ENCODE peak calls at places on chromosomes 1 and 21, in six cellular contexts. One of them, this sample, is unnamed.

GRCh38 chr21:36718951-36719501 is 20.1 kb downstream of the SIM2 start:
- DNase-seq in body of pancreas: no peak
- DNase-seq in astrocyte of the cerebellum: no peak
- DNase-seq in lower leg skin: no peak
- DNase-seq in neural progenitor cell: no peak
- DNase-seq in spleen: peak; percentile 70
- DNase-seq in this sample: peak; percentile 91

GRCh38 chr1:65791860-65792670 is 630 bp upstream of the PDE4B start:
- DNase-seq in body of pancreas: no peak
- DNase-seq in astrocyte of the cerebellum: no peak
- DNase-seq in lower leg skin: no peak
- DNase-seq in neural progenitor cell: peak; percentile 62
- DNase-seq in spleen: peak; percentile 61
- DNase-seq in this sample: peak; percentile 50

GRCh38 chr1:209609403-209610377 is 26.2 kb downstream of the CAMK1G start:
- DNase-seq in body of pancreas: no peak
- DNase-seq in astrocyte of the cerebellum: no peak
- DNase-seq in lower leg skin: no peak
- DNase-seq in neural progenitor cell: no peak
- DNase-seq in spleen: no peak
- DNase-seq in this sample: no peak

GRCh38 chr1:71828431-71829012 is 453.8 kb downstream of the NEGR1 start:
- DNase-seq in body of pancreas: no peak
- DNase-seq in astrocyte of the cerebellum: no peak
- DNase-seq in lower leg skin: no peak
- DNase-seq in neural progenitor cell: peak; percentile 15
- DNase-seq in spleen: no peak
- DNase-seq in this sample: no peak

GRCh38 chr1:173454966-173455524 is 22.1 kb upstream of the PRDX6 start:
- DNase-seq in body of pancreas: no peak
- DNase-seq in astrocyte of the cerebellum: no peak
- DNase-seq in lower leg skin: no peak
- DNase-seq in neural progenitor cell: no peak
- DNase-seq in spleen: no peak
- DNase-seq in this sample: no peak

GRCh38 chr1:60169206-60169605 is 95.6 kb upstream of the C1orf87 start:
- DNase-seq in body of pancreas: no peak
- DNase-seq in astrocyte of the cerebellum: peak; percentile 27
- DNase-seq in lower leg skin: no peak
- DNase-seq in neural progenitor cell: no peak
- DNase-seq in spleen: no peak
- DNase-seq in this sample: no peak

GRCh38 chr1:31013187-31013864 is 52.2 kb downstream of the PUM1 start:
- DNase-seq in body of pancreas: no peak
- DNase-seq in astrocyte of the cerebellum: no peak
- DNase-seq in lower leg skin: no peak
- DNase-seq in neural progenitor cell: no peak
- DNase-seq in spleen: no peak
- DNase-seq in this sample: no peak

GRCh38 chr1:20366076-20366765 is 75.5 kb downstream of the VWA5B1 start:
- DNase-seq in body of pancreas: no peak
- DNase-seq in astrocyte of the cerebellum: no peak
- DNase-seq in lower leg skin: no peak
- DNase-seq in neural progenitor cell: peak; percentile 62
- DNase-seq in spleen: peak; percentile 57
- DNase-seq in this sample: peak; percentile 73

GRCh38 chr1:192527950-192528349 is 47.6 kb upstream of the RGS1 start:
- DNase-seq in body of pancreas: no peak
- DNase-seq in astrocyte of the cerebellum: no peak
- DNase-seq in lower leg skin: no peak
- DNase-seq in neural progenitor cell: no peak
- DNase-seq in spleen: no peak
- DNase-seq in this sample: no peak

GRCh38 chr21:35508389-35508888 is 459.3 kb upstream of the RUNX1 start:
- DNase-seq in body of pancreas: peak; percentile 80
- DNase-seq in astrocyte of the cerebellum: no peak
- DNase-seq in lower leg skin: peak; percentile 69
- DNase-seq in neural progenitor cell: peak; percentile 69
- DNase-seq in spleen: peak; percentile 76
- DNase-seq in this sample: peak; percentile 79

GRCh38 chr21:25835397-25835796 is 100.6 kb downstream of the GABPA start:
- DNase-seq in body of pancreas: no peak
- DNase-seq in astrocyte of the cerebellum: no peak
- DNase-seq in lower leg skin: no peak
- DNase-seq in neural progenitor cell: peak; percentile 2
- DNase-seq in spleen: no peak
- DNase-seq in this sample: no peak

GRCh38 chr1:58922302-58923089 is 138.6 kb upstream of the JUN start:
- DNase-seq in body of pancreas: peak; percentile 81
- DNase-seq in astrocyte of the cerebellum: no peak
- DNase-seq in lower leg skin: peak; percentile 73
- DNase-seq in neural progenitor cell: no peak
- DNase-seq in spleen: no peak
- DNase-seq in this sample: peak; percentile 94

GRCh38 chr1:9066945-9067807 is 2.3 kb downstream of the SLC2A5 start:
- DNase-seq in body of pancreas: peak; percentile 54
- DNase-seq in astrocyte of the cerebellum: peak; percentile 32
- DNase-seq in lower leg skin: no peak
- DNase-seq in neural progenitor cell: no peak
- DNase-seq in spleen: peak; percentile 73
- DNase-seq in this sample: no peak

GRCh38 chr1:117606608-117607261 is 887 bp downstream of the TENT5C start:
- DNase-seq in body of pancreas: peak; percentile 57
- DNase-seq in astrocyte of the cerebellum: no peak
- DNase-seq in lower leg skin: no peak
- DNase-seq in neural progenitor cell: peak; percentile 46
- DNase-seq in spleen: peak; percentile 92
- DNase-seq in this sample: peak; percentile 87

GRCh38 chr1:87894041-87894440 is 565.4 kb downstream of the LMO4 start:
- DNase-seq in body of pancreas: no peak
- DNase-seq in astrocyte of the cerebellum: no peak
- DNase-seq in lower leg skin: no peak
- DNase-seq in neural progenitor cell: no peak
- DNase-seq in spleen: no peak
- DNase-seq in this sample: no peak

GRCh38 chr1:154320882-154321608 is at the start of gene AQP10:
- DNase-seq in body of pancreas: peak; percentile 40
- DNase-seq in astrocyte of the cerebellum: no peak
- DNase-seq in lower leg skin: no peak
- DNase-seq in neural progenitor cell: no peak
- DNase-seq in spleen: no peak
- DNase-seq in this sample: no peak

GRCh38 chr1:56216173-56216572 is 363.2 kb downstream of the PLPP3 start:
- DNase-seq in body of pancreas: no peak
- DNase-seq in astrocyte of the cerebellum: no peak
- DNase-seq in lower leg skin: peak; percentile 29
- DNase-seq in neural progenitor cell: no peak
- DNase-seq in spleen: no peak
- DNase-seq in this sample: no peak

GRCh38 chr1:46405724-46406123 is 11.6 kb downstream of the FAAH start:
- DNase-seq in body of pancreas: no peak
- DNase-seq in astrocyte of the cerebellum: no peak
- DNase-seq in lower leg skin: no peak
- DNase-seq in neural progenitor cell: no peak
- DNase-seq in spleen: no peak
- DNase-seq in this sample: no peak

GRCh38 chr1:46409063-46409372 is 14.9 kb downstream of the FAAH start:
- DNase-seq in body of pancreas: no peak
- DNase-seq in astrocyte of the cerebellum: no peak
- DNase-seq in lower leg skin: no peak
- DNase-seq in neural progenitor cell: no peak
- DNase-seq in spleen: peak; percentile 41
- DNase-seq in this sample: no peak

GRCh38 chr1:46406881-46407608 is 12.9 kb downstream of the FAAH start:
- DNase-seq in body of pancreas: no peak
- DNase-seq in astrocyte of the cerebellum: no peak
- DNase-seq in lower leg skin: no peak
- DNase-seq in neural progenitor cell: peak; percentile 49
- DNase-seq in spleen: peak; percentile 45
- DNase-seq in this sample: no peak

GRCh38 chr1:46408356-46409062 is 14.4 kb downstream of the FAAH start:
- DNase-seq in body of pancreas: no peak
- DNase-seq in astrocyte of the cerebellum: no peak
- DNase-seq in lower leg skin: no peak
- DNase-seq in neural progenitor cell: no peak
- DNase-seq in spleen: peak; percentile 40
- DNase-seq in this sample: no peak

DNA sequence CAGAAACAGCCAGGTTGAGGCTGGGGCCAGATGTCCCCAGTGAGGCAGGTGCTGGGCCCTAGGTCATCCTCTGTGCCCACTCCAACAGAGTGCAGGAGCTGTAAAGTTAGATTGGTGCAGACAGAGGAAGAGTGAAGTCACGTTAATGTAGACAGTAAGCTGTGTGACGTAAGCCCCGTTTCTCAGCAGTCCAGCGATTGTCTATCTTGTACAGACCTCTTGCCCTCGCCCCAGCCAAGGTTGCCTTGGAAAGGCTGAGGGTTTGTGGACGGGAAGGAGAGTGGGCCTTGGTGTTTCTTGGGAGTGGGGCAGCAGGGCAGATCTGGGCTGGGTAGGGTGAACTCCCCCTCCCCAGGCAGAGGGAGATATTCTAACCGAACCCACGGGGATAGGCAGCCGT is 13.5 kb downstream of the FAAH start:
- DNase-seq in body of pancreas: no peak
- DNase-seq in astrocyte of the cerebellum: no peak
- DNase-seq in lower leg skin: no peak
- DNase-seq in neural progenitor cell: no peak
- DNase-seq in spleen: peak; percentile 50
- DNase-seq in this sample: no peak
- H3K4me3 ChIP-seq in body of pancreas: no peak overlapping the region
- H3K4me3 ChIP-seq in astrocyte of the cerebellum: no peak overlapping the region
- H3K4me3 ChIP-seq in lower leg skin: no peak overlapping the region
- H3K4me3 ChIP-seq in neural progenitor cell: no peak overlapping the region
- H3K4me3 ChIP-seq in spleen: no peak overlapping the region
- H3K4me3 ChIP-seq in this sample: no peak overlapping the region

DNA sequence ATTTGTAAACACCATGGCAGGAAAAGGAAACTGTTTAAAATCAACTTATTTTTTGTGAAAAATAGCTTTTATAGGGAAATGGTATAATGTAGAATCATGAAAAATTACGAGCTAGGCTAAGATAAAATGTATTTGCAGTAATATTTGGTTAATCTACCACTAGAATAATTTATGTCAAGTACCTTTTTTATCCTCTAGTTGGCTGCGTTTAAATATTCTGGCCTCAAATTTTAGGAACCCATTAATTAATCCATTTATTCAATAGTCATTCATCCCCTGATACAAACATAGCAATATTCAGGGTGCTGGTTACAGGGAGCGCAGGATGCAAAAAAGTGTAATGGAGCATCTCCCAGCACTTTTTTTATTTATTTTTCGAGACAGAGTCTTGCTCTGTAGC is 8.6 kb upstream of the IER5 start:
- DNase-seq in body of pancreas: no peak
- DNase-seq in astrocyte of the cerebellum: no peak
- DNase-seq in lower leg skin: no peak
- DNase-seq in neural progenitor cell: no peak
- DNase-seq in spleen: no peak
- DNase-seq in this sample: no peak
- TF ChIP-seq CTCF in body of pancreas: no peak
- TF ChIP-seq CTCF in astrocyte of the cerebellum: no peak
- TF ChIP-seq CTCF in lower leg skin: no peak
- TF ChIP-seq CTCF in neural progenitor cell: no peak
- TF ChIP-seq CTCF in spleen: no peak
- TF ChIP-seq CTCF in this sample: no peak

GRCh38 chr1:21510113-21510493 is 880 bp downstream of the ALPL start:
- DNase-seq in body of pancreas: no peak
- DNase-seq in astrocyte of the cerebellum: no peak
- DNase-seq in lower leg skin: no peak
- DNase-seq in neural progenitor cell: peak; percentile 93
- DNase-seq in spleen: no peak
- DNase-seq in this sample: no peak

GRCh38 chr1:21507511-21508270 is 1.5 kb upstream of the ALPL start:
- DNase-seq in body of pancreas: no peak
- DNase-seq in astrocyte of the cerebellum: no peak
- DNase-seq in lower leg skin: no peak
- DNase-seq in neural progenitor cell: no peak
- DNase-seq in spleen: no peak
- DNase-seq in this sample: no peak

GRCh38 chr1:21506804-21507203 is 2.4 kb upstream of the ALPL start:
- DNase-seq in body of pancreas: no peak
- DNase-seq in astrocyte of the cerebellum: no peak
- DNase-seq in lower leg skin: no peak
- DNase-seq in neural progenitor cell: no peak
- DNase-seq in spleen: no peak
- DNase-seq in this sample: no peak

GRCh38 chr1:21509351-21510112 is at the start of gene ALPL:
- DNase-seq in body of pancreas: no peak
- DNase-seq in astrocyte of the cerebellum: no peak
- DNase-seq in lower leg skin: no peak
- DNase-seq in neural progenitor cell: peak; percentile 76
- DNase-seq in spleen: peak; percentile 86
- DNase-seq in this sample: no peak

DNA sequence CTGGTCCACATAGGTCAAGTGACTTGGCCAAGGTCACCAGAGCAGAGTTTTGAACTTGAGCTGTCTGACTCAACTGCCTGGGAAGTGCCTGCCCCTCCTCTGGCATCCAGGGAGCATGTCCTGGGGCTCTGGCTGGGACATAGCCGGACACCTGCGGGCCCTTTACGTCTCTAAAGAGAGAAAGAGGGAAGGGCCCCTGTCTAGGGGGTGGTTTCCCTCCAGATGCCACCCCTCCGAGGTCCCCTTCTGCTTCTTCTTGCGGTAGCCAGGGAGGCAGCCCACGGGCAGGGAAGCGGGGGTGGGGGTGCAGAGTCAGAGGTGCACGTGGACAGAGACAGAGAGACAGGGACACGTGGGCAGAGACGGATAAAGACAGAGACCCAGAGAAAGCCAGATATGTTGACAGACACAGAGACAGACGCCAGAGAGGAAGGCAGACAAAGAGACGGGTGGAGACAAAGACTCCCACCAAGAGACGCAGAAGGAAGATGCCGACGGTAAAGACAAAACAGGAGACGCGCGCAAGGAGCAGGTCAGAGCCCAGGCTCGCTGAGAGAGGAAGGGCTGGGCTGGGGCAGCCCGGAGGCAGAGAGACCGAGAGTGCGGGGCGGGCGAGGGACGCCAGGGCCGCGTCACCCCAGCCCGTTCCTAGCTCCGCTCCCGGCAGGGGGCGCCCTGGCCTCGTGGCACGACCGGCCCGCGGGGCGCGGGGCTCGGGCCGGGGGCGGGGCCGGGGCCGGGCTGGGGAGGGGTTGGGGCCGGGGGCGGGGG is 458 bp upstream of the ALPL start:
- DNase-seq in body of pancreas: peak; percentile 64
- DNase-seq in astrocyte of the cerebellum: no peak
- DNase-seq in lower leg skin: no peak
- DNase-seq in neural progenitor cell: peak; percentile 97
- DNase-seq in spleen: peak; percentile 96
- DNase-seq in this sample: peak; percentile 87
- H3K4me3 ChIP-seq in body of pancreas: no peak overlapping the region
- H3K4me3 ChIP-seq in astrocyte of the cerebellum: peak overlapping the region; percentile 35
- H3K4me3 ChIP-seq in lower leg skin: no peak overlapping the region
- H3K4me3 ChIP-seq in neural progenitor cell: peak overlapping the region; percentile 73
- H3K4me3 ChIP-seq in spleen: peak overlapping the region; percentile 51
- H3K4me3 ChIP-seq in this sample: peak overlapping the region; percentile 39

GRCh38 chr1:156316909-156317308 is 17.8 kb upstream of the VHLL start:
- DNase-seq in body of pancreas: no peak
- DNase-seq in astrocyte of the cerebellum: no peak
- DNase-seq in lower leg skin: no peak
- DNase-seq in neural progenitor cell: no peak
- DNase-seq in spleen: no peak
- DNase-seq in this sample: no peak

GRCh38 chr1:156320560-156320959 is 17.5 kb downstream of the CCT3 start:
- DNase-seq in body of pancreas: no peak
- DNase-seq in astrocyte of the cerebellum: no peak
- DNase-seq in lower leg skin: no peak
- DNase-seq in neural progenitor cell: no peak
- DNase-seq in spleen: no peak
- DNase-seq in this sample: no peak

GRCh38 chr1:156319664-156320063 is 18.4 kb downstream of the CCT3 start:
- DNase-seq in body of pancreas: no peak
- DNase-seq in astrocyte of the cerebellum: peak; percentile 23
- DNase-seq in lower leg skin: no peak
- DNase-seq in neural progenitor cell: no peak
- DNase-seq in spleen: no peak
- DNase-seq in this sample: no peak
- TF ChIP-seq CTCF in body of pancreas: no peak
- TF ChIP-seq CTCF in astrocyte of the cerebellum: peak; percentile 62
- TF ChIP-seq CTCF in lower leg skin: no peak
- TF ChIP-seq CTCF in neural progenitor cell: peak; percentile 66
- TF ChIP-seq CTCF in spleen: peak; percentile 51
- TF ChIP-seq CTCF in this sample: peak; percentile 45